ENCODE peak calls at places on chromosomes 1 and 21, in seven cellular contexts. B is epithelial cell of proximal tubule, Q is EH, X is tibial nerve, L is GM23248, N is KG1, Z is PC-9. F is an unnamed sample.

GRCh38 chr1:180971273-180971997 is 51.2 kb downstream of the STX6 start:
- DNase-seq in L (no peak), Z (no peak), Q (no peak), B (no peak), X (no peak), N (no peak), F (no peak)

GRCh38 chr1:203036135-203036534 is 9.8 kb downstream of the PPFIA4 start:
- DNase-seq in Z (no peak), X (no peak), Q (peak; percentile 32), N (no peak), B (no peak), L (no peak), F (no peak)

GRCh38 chr1:14661220-14661619 is 62.7 kb downstream of the KAZN start:
- DNase-seq in B (no peak), N (no peak), Q (no peak), L (peak; percentile 20), X (no peak), Z (no peak), F (no peak)

GRCh38 chr1:17948594-17948993 is 159.0 kb upstream of the IGSF21 start:
- DNase-seq in B (no peak), Z (no peak), Q (no peak), N (no peak), X (no peak), L (no peak), F (no peak)

GRCh38 chr1:22380024-22380785 is 71.4 kb upstream of the ZBTB40 start:
- DNase-seq in B (no peak), Z (peak; percentile 35), X (no peak), N (no peak), Q (peak; percentile 87), L (peak; percentile 71), F (no peak)

GRCh38 chr1:78155121-78155520 is 109.4 kb downstream of the GIPC2 start:
- DNase-seq in N (no peak), Q (no peak), L (no peak), X (no peak), Z (no peak), B (no peak), F (no peak)

GRCh38 chr1:183887826-183888819 is 83.2 kb downstream of the RGL1 start:
- DNase-seq in Z (no peak), N (no peak), L (no peak), Q (peak; percentile 29), B (no peak), X (no peak), F (no peak)

GRCh38 chr1:17502326-17502778 is 37.1 kb upstream of the ARHGEF10L start:
- DNase-seq in L (peak; percentile 90), Q (peak; percentile 86), Z (peak; percentile 54), B (peak; percentile 57), N (peak; percentile 52), X (peak; percentile 90), F (peak; percentile 84)

GRCh38 chr1:29258974-29259801 is 22.9 kb downstream of the PTPRU start:
- DNase-seq in Q (no peak), Z (no peak), X (no peak), B (no peak), N (no peak), L (peak; percentile 27), F (no peak)

GRCh38 chr1:155909894-155910293 is 1.3 kb downstream of the RIT1 start:
- DNase-seq in B (no peak), X (no peak), L (peak; percentile 68), Z (peak; percentile 94), N (no peak), Q (peak; percentile 81), F (peak; percentile 61)

GRCh38 chr1:11331036-11331765 is 58.2 kb downstream of the UBIAD1 start:
- DNase-seq in X (no peak), B (no peak), Z (no peak), Q (no peak), L (no peak), N (no peak), F (no peak)

GRCh38 chr1:214946615-214947014 is 135.9 kb upstream of the KCNK2 start:
- DNase-seq in Q (no peak), N (no peak), X (no peak), B (no peak), Z (no peak), L (no peak), F (no peak)

GRCh38 chr21:44456207-44456914 is 1.1 kb downstream of the LRRC3 start:
- DNase-seq in Q (no peak), X (no peak), Z (no peak), B (no peak), N (no peak), L (no peak), F (no peak)

GRCh38 chr1:248852548-248852947 is 6.3 kb downstream of the ZNF692 start:
- DNase-seq in L (no peak), Q (no peak), B (no peak), X (no peak), Z (no peak), N (no peak), F (no peak)